ENCODE peak calls at places on chromosomes 4 and X, in nine cellular contexts. One of them, this sample, is unnamed.

GRCh38 chr4:85681194-85681803 is 206.3 kb downstream of the ARHGAP24 start:
- DNase-seq in mammary epithelial cell: peak; percentile 10
- DNase-seq in stimulated activated naive CD8-positive, alpha-beta T cell treated with anti-CD3 and anti-CD28 coated beads, Interleukin-15, Interleukin-2, amounts not matched to agents 100 U/mL and 50 U/mL, for 24 hours: no peak
- DNase-seq in KBM-7: peak; percentile 44
- DNase-seq in LoVo: no peak
- DNase-seq in A549: no peak
- DNase-seq in GM12878: no peak
- DNase-seq in NCI-H1092 treated with DMSO at 0.1 percent for 48 hours: no peak
- DNase-seq in T follicular helper cell: no peak
- DNase-seq in this sample: no peak

GRCh38 chrX:13669246-13669689 is 16.3 kb downstream of the TCEANC start:
- DNase-seq in LoVo: peak; percentile 85
- DNase-seq in GM12878: peak; percentile 89
- DNase-seq in A549: peak; percentile 87
- DNase-seq in stimulated activated naive CD8-positive, alpha-beta T cell treated with anti-CD3 and anti-CD28 coated beads, Interleukin-15, Interleukin-2, amounts not matched to agents 100 U/mL and 50 U/mL, for 24 hours: peak; percentile 36
- DNase-seq in KBM-7: peak; percentile 94
- DNase-seq in mammary epithelial cell: peak; percentile 99
- DNase-seq in T follicular helper cell: peak; percentile 34
- DNase-seq in NCI-H1092 treated with DMSO at 0.1 percent for 48 hours: no peak
- DNase-seq in this sample: no peak

GRCh38 chr4:54359919-54360650 is 131.0 kb downstream of the PDGFRA start:
- DNase-seq in A549: no peak
- DNase-seq in LoVo: no peak
- DNase-seq in NCI-H1092 treated with DMSO at 0.1 percent for 48 hours: no peak
- DNase-seq in mammary epithelial cell: no peak
- DNase-seq in KBM-7: no peak
- DNase-seq in GM12878: no peak
- DNase-seq in T follicular helper cell: no peak
- DNase-seq in stimulated activated naive CD8-positive, alpha-beta T cell treated with anti-CD3 and anti-CD28 coated beads, Interleukin-15, Interleukin-2, amounts not matched to agents 100 U/mL and 50 U/mL, for 24 hours: no peak
- DNase-seq in this sample: no peak

GRCh38 chr4:113474017-113474416 is 287.5 kb downstream of the CAMK2D start:
- DNase-seq in LoVo: no peak
- DNase-seq in KBM-7: no peak
- DNase-seq in NCI-H1092 treated with DMSO at 0.1 percent for 48 hours: no peak
- DNase-seq in T follicular helper cell: no peak
- DNase-seq in stimulated activated naive CD8-positive, alpha-beta T cell treated with anti-CD3 and anti-CD28 coated beads, Interleukin-15, Interleukin-2, amounts not matched to agents 100 U/mL and 50 U/mL, for 24 hours: peak; percentile 20
- DNase-seq in mammary epithelial cell: peak; percentile 93
- DNase-seq in A549: no peak
- DNase-seq in GM12878: no peak
- DNase-seq in this sample: no peak

GRCh38 chr4:120446051-120446567 is 379.5 kb upstream of the MAD2L1 start:
- DNase-seq in NCI-H1092 treated with DMSO at 0.1 percent for 48 hours: no peak
- DNase-seq in mammary epithelial cell: no peak
- DNase-seq in stimulated activated naive CD8-positive, alpha-beta T cell treated with anti-CD3 and anti-CD28 coated beads, Interleukin-15, Interleukin-2, amounts not matched to agents 100 U/mL and 50 U/mL, for 24 hours: no peak
- DNase-seq in LoVo: no peak
- DNase-seq in GM12878: no peak
- DNase-seq in KBM-7: no peak
- DNase-seq in T follicular helper cell: no peak
- DNase-seq in A549: no peak
- DNase-seq in this sample: no peak

GRCh38 chrX:67295924-67296323 is 247.9 kb upstream of the AR start:
- DNase-seq in GM12878: no peak
- DNase-seq in NCI-H1092 treated with DMSO at 0.1 percent for 48 hours: no peak
- DNase-seq in mammary epithelial cell: no peak
- DNase-seq in LoVo: no peak
- DNase-seq in T follicular helper cell: no peak
- DNase-seq in stimulated activated naive CD8-positive, alpha-beta T cell treated with anti-CD3 and anti-CD28 coated beads, Interleukin-15, Interleukin-2, amounts not matched to agents 100 U/mL and 50 U/mL, for 24 hours: no peak
- DNase-seq in A549: no peak
- DNase-seq in KBM-7: no peak
- DNase-seq in this sample: no peak

GRCh38 chr4:78864405-78865024 is 74.7 kb downstream of the PAQR3 start:
- DNase-seq in A549: peak; percentile 76
- DNase-seq in KBM-7: peak; percentile 90
- DNase-seq in GM12878: peak; percentile 44
- DNase-seq in stimulated activated naive CD8-positive, alpha-beta T cell treated with anti-CD3 and anti-CD28 coated beads, Interleukin-15, Interleukin-2, amounts not matched to agents 100 U/mL and 50 U/mL, for 24 hours: no peak
- DNase-seq in T follicular helper cell: no peak
- DNase-seq in NCI-H1092 treated with DMSO at 0.1 percent for 48 hours: peak; percentile 76
- DNase-seq in mammary epithelial cell: peak; percentile 58
- DNase-seq in LoVo: peak; percentile 78
- DNase-seq in this sample: no peak

GRCh38 chr4:15240764-15241163 is 187.1 kb upstream of the C1QTNF7 start:
- DNase-seq in GM12878: no peak
- DNase-seq in stimulated activated naive CD8-positive, alpha-beta T cell treated with anti-CD3 and anti-CD28 coated beads, Interleukin-15, Interleukin-2, amounts not matched to agents 100 U/mL and 50 U/mL, for 24 hours: no peak
- DNase-seq in T follicular helper cell: no peak
- DNase-seq in NCI-H1092 treated with DMSO at 0.1 percent for 48 hours: no peak
- DNase-seq in KBM-7: no peak
- DNase-seq in mammary epithelial cell: peak; percentile 60
- DNase-seq in LoVo: no peak
- DNase-seq in A549: no peak
- DNase-seq in this sample: no peak

GRCh38 chr4:88017516-88018302 is 10.3 kb downstream of the PKD2 start:
- DNase-seq in LoVo: no peak
- DNase-seq in stimulated activated naive CD8-positive, alpha-beta T cell treated with anti-CD3 and anti-CD28 coated beads, Interleukin-15, Interleukin-2, amounts not matched to agents 100 U/mL and 50 U/mL, for 24 hours: no peak
- DNase-seq in A549: peak; percentile 58
- DNase-seq in NCI-H1092 treated with DMSO at 0.1 percent for 48 hours: no peak
- DNase-seq in GM12878: no peak
- DNase-seq in T follicular helper cell: no peak
- DNase-seq in mammary epithelial cell: peak; percentile 90
- DNase-seq in KBM-7: no peak
- DNase-seq in this sample: peak; percentile 6

GRCh38 chrX:93874554-93874953 is 200.5 kb downstream of the FAM133A start:
- DNase-seq in KBM-7: peak; percentile 38
- DNase-seq in mammary epithelial cell: peak; percentile 8
- DNase-seq in A549: peak; percentile 11
- DNase-seq in stimulated activated naive CD8-positive, alpha-beta T cell treated with anti-CD3 and anti-CD28 coated beads, Interleukin-15, Interleukin-2, amounts not matched to agents 100 U/mL and 50 U/mL, for 24 hours: no peak
- DNase-seq in LoVo: peak; percentile 0
- DNase-seq in GM12878: no peak
- DNase-seq in NCI-H1092 treated with DMSO at 0.1 percent for 48 hours: no peak
- DNase-seq in T follicular helper cell: no peak
- DNase-seq in this sample: no peak

GRCh38 chr4:175671491-175671934 is 140.6 kb downstream of the GPM6A start:
- DNase-seq in LoVo: no peak
- DNase-seq in T follicular helper cell: no peak
- DNase-seq in mammary epithelial cell: no peak
- DNase-seq in A549: peak; percentile 3
- DNase-seq in KBM-7: no peak
- DNase-seq in stimulated activated naive CD8-positive, alpha-beta T cell treated with anti-CD3 and anti-CD28 coated beads, Interleukin-15, Interleukin-2, amounts not matched to agents 100 U/mL and 50 U/mL, for 24 hours: no peak
- DNase-seq in NCI-H1092 treated with DMSO at 0.1 percent for 48 hours: no peak
- DNase-seq in GM12878: no peak
- DNase-seq in this sample: no peak

GRCh38 chr4:3673176-3673575 is 93.0 kb upstream of the ADRA2C start:
- DNase-seq in A549: no peak
- DNase-seq in NCI-H1092 treated with DMSO at 0.1 percent for 48 hours: no peak
- DNase-seq in mammary epithelial cell: no peak
- DNase-seq in KBM-7: no peak
- DNase-seq in T follicular helper cell: no peak
- DNase-seq in LoVo: no peak
- DNase-seq in stimulated activated naive CD8-positive, alpha-beta T cell treated with anti-CD3 and anti-CD28 coated beads, Interleukin-15, Interleukin-2, amounts not matched to agents 100 U/mL and 50 U/mL, for 24 hours: no peak
- DNase-seq in GM12878: no peak
- DNase-seq in this sample: no peak

GRCh38 chrX:93868289-93868985 is 194.4 kb downstream of the FAM133A start:
- DNase-seq in A549: no peak
- DNase-seq in mammary epithelial cell: no peak
- DNase-seq in stimulated activated naive CD8-positive, alpha-beta T cell treated with anti-CD3 and anti-CD28 coated beads, Interleukin-15, Interleukin-2, amounts not matched to agents 100 U/mL and 50 U/mL, for 24 hours: no peak
- DNase-seq in T follicular helper cell: no peak
- DNase-seq in KBM-7: peak; percentile 2
- DNase-seq in LoVo: no peak
- DNase-seq in NCI-H1092 treated with DMSO at 0.1 percent for 48 hours: no peak
- DNase-seq in GM12878: no peak
- DNase-seq in this sample: no peak

GRCh38 chr4:101563126-101563525 is 215.8 kb upstream of the PPP3CA start:
- DNase-seq in T follicular helper cell: no peak
- DNase-seq in KBM-7: no peak
- DNase-seq in stimulated activated naive CD8-positive, alpha-beta T cell treated with anti-CD3 and anti-CD28 coated beads, Interleukin-15, Interleukin-2, amounts not matched to agents 100 U/mL and 50 U/mL, for 24 hours: no peak
- DNase-seq in LoVo: no peak
- DNase-seq in mammary epithelial cell: no peak
- DNase-seq in NCI-H1092 treated with DMSO at 0.1 percent for 48 hours: no peak
- DNase-seq in A549: no peak
- DNase-seq in GM12878: no peak
- DNase-seq in this sample: no peak

GRCh38 chrX:27910412-27910811 is 70.8 kb downstream of the DCAF8L1 start:
- DNase-seq in NCI-H1092 treated with DMSO at 0.1 percent for 48 hours: no peak
- DNase-seq in A549: no peak
- DNase-seq in LoVo: no peak
- DNase-seq in mammary epithelial cell: no peak
- DNase-seq in KBM-7: no peak
- DNase-seq in T follicular helper cell: no peak
- DNase-seq in stimulated activated naive CD8-positive, alpha-beta T cell treated with anti-CD3 and anti-CD28 coated beads, Interleukin-15, Interleukin-2, amounts not matched to agents 100 U/mL and 50 U/mL, for 24 hours: no peak
- DNase-seq in GM12878: no peak
- DNase-seq in this sample: no peak

GRCh38 chr4:53658029-53658428 is 66.7 kb upstream of the LNX1 start:
- DNase-seq in NCI-H1092 treated with DMSO at 0.1 percent for 48 hours: no peak
- DNase-seq in T follicular helper cell: no peak
- DNase-seq in LoVo: no peak
- DNase-seq in mammary epithelial cell: no peak
- DNase-seq in KBM-7: no peak
- DNase-seq in A549: no peak
- DNase-seq in stimulated activated naive CD8-positive, alpha-beta T cell treated with anti-CD3 and anti-CD28 coated beads, Interleukin-15, Interleukin-2, amounts not matched to agents 100 U/mL and 50 U/mL, for 24 hours: no peak
- DNase-seq in GM12878: no peak
- DNase-seq in this sample: no peak

GRCh38 chr4:14264437-14264836 is 636.9 kb upstream of the BOD1L1 start:
- DNase-seq in LoVo: no peak
- DNase-seq in A549: peak; percentile 23
- DNase-seq in NCI-H1092 treated with DMSO at 0.1 percent for 48 hours: no peak
- DNase-seq in KBM-7: no peak
- DNase-seq in mammary epithelial cell: no peak
- DNase-seq in stimulated activated naive CD8-positive, alpha-beta T cell treated with anti-CD3 and anti-CD28 coated beads, Interleukin-15, Interleukin-2, amounts not matched to agents 100 U/mL and 50 U/mL, for 24 hours: no peak
- DNase-seq in T follicular helper cell: no peak
- DNase-seq in GM12878: no peak
- DNase-seq in this sample: no peak

GRCh38 chr4:123564758-123565346 is 168.3 kb downstream of the SPRY1 start:
- DNase-seq in stimulated activated naive CD8-positive, alpha-beta T cell treated with anti-CD3 and anti-CD28 coated beads, Interleukin-15, Interleukin-2, amounts not matched to agents 100 U/mL and 50 U/mL, for 24 hours: peak; percentile 47
- DNase-seq in T follicular helper cell: peak; percentile 28
- DNase-seq in GM12878: peak; percentile 43
- DNase-seq in NCI-H1092 treated with DMSO at 0.1 percent for 48 hours: peak; percentile 67
- DNase-seq in mammary epithelial cell: peak; percentile 72
- DNase-seq in KBM-7: peak; percentile 83
- DNase-seq in LoVo: peak; percentile 83
- DNase-seq in A549: peak; percentile 81
- DNase-seq in this sample: no peak

GRCh38 chr4:5710962-5711478 is at the start of gene EVC:
- DNase-seq in A549: peak; percentile 70
- DNase-seq in KBM-7: peak; percentile 74
- DNase-seq in T follicular helper cell: no peak
- DNase-seq in mammary epithelial cell: peak; percentile 58
- DNase-seq in stimulated activated naive CD8-positive, alpha-beta T cell treated with anti-CD3 and anti-CD28 coated beads, Interleukin-15, Interleukin-2, amounts not matched to agents 100 U/mL and 50 U/mL, for 24 hours: peak; percentile 22
- DNase-seq in GM12878: no peak
- DNase-seq in LoVo: no peak
- DNase-seq in NCI-H1092 treated with DMSO at 0.1 percent for 48 hours: no peak
- DNase-seq in this sample: no peak

This sample was measured in T1000.